ENCODE peak calls at places on chromosome 18, in seven cellular contexts. One of them, this sample, is unnamed.

GRCh38 chr18:78893396-78894305 is 86.0 kb upstream of the SALL3 start:
- DNase-seq in neural progenitor cell: no peak
- DNase-seq in HepG2: no peak
- DNase-seq in fibroblast of lung: no peak
- DNase-seq in keratinocyte: no peak
- DNase-seq in endothelial cell of umbilical vein: no peak
- DNase-seq in GM23248: no peak
- DNase-seq in this sample: peak; percentile 52

GRCh38 chr18:42893991-42894390 is 221.5 kb downstream of the RIT2 start:
- DNase-seq in neural progenitor cell: peak; percentile 2
- DNase-seq in fibroblast of lung: no peak
- DNase-seq in HepG2: no peak
- DNase-seq in GM23248: no peak
- DNase-seq in keratinocyte: no peak
- DNase-seq in endothelial cell of umbilical vein: no peak
- DNase-seq in this sample: no peak

GRCh38 chr18:63074987-63075404 is 244.6 kb downstream of the BCL2 start:
- DNase-seq in keratinocyte: no peak
- DNase-seq in HepG2: peak; percentile 12
- DNase-seq in endothelial cell of umbilical vein: peak; percentile 56
- DNase-seq in neural progenitor cell: peak; percentile 86
- DNase-seq in fibroblast of lung: peak; percentile 36
- DNase-seq in GM23248: peak; percentile 78
- DNase-seq in this sample: peak; percentile 61

GRCh38 chr18:79568543-79569205 is 110.9 kb upstream of the CTDP1 start:
- DNase-seq in neural progenitor cell: no peak
- DNase-seq in GM23248: no peak
- DNase-seq in fibroblast of lung: no peak
- DNase-seq in endothelial cell of umbilical vein: no peak
- DNase-seq in HepG2: no peak
- DNase-seq in keratinocyte: no peak
- DNase-seq in this sample: no peak

GRCh38 chr18:28112056-28112470 is 64.9 kb downstream of the CDH2 start:
- DNase-seq in HepG2: no peak
- DNase-seq in neural progenitor cell: no peak
- DNase-seq in fibroblast of lung: peak; percentile 96
- DNase-seq in GM23248: peak; percentile 81
- DNase-seq in keratinocyte: no peak
- DNase-seq in endothelial cell of umbilical vein: peak; percentile 63
- DNase-seq in this sample: no peak

GRCh38 chr18:48133675-48134251 is 203.3 kb upstream of the SMAD2 start:
- DNase-seq in endothelial cell of umbilical vein: no peak
- DNase-seq in neural progenitor cell: no peak
- DNase-seq in HepG2: no peak
- DNase-seq in GM23248: no peak
- DNase-seq in fibroblast of lung: peak; percentile 37
- DNase-seq in keratinocyte: peak; percentile 17
- DNase-seq in this sample: peak; percentile 21

GRCh38 chr18:46700026-46700425 is 43.0 kb upstream of the LOXHD1 start:
- DNase-seq in GM23248: no peak
- DNase-seq in fibroblast of lung: no peak
- DNase-seq in keratinocyte: no peak
- DNase-seq in HepG2: no peak
- DNase-seq in endothelial cell of umbilical vein: no peak
- DNase-seq in neural progenitor cell: no peak
- DNase-seq in this sample: no peak

GRCh38 chr18:46401486-46402115 is 255.4 kb downstream of the LOXHD1 start:
- DNase-seq in endothelial cell of umbilical vein: no peak
- DNase-seq in HepG2: no peak
- DNase-seq in keratinocyte: no peak
- DNase-seq in fibroblast of lung: no peak
- DNase-seq in GM23248: no peak
- DNase-seq in neural progenitor cell: no peak
- DNase-seq in this sample: no peak

GRCh38 chr18:49694402-49694801 is 118.9 kb downstream of the ACAA2 start:
- DNase-seq in neural progenitor cell: no peak
- DNase-seq in endothelial cell of umbilical vein: no peak
- DNase-seq in keratinocyte: no peak
- DNase-seq in fibroblast of lung: no peak
- DNase-seq in GM23248: no peak
- DNase-seq in HepG2: no peak
- DNase-seq in this sample: no peak

GRCh38 chr18:49699303-49699702 is 114.0 kb downstream of the ACAA2 start:
- DNase-seq in keratinocyte: no peak
- DNase-seq in HepG2: no peak
- DNase-seq in GM23248: no peak
- DNase-seq in fibroblast of lung: no peak
- DNase-seq in endothelial cell of umbilical vein: no peak
- DNase-seq in neural progenitor cell: no peak
- DNase-seq in this sample: no peak

GRCh38 chr18:49697049-49697448 is 116.3 kb downstream of the ACAA2 start:
- DNase-seq in keratinocyte: no peak
- DNase-seq in GM23248: no peak
- DNase-seq in fibroblast of lung: no peak
- DNase-seq in endothelial cell of umbilical vein: no peak
- DNase-seq in neural progenitor cell: no peak
- DNase-seq in HepG2: no peak
- DNase-seq in this sample: no peak

GRCh38 chr18:49698596-49699025 is 114.7 kb downstream of the ACAA2 start:
- DNase-seq in fibroblast of lung: no peak
- DNase-seq in endothelial cell of umbilical vein: no peak
- DNase-seq in neural progenitor cell: no peak
- DNase-seq in HepG2: no peak
- DNase-seq in keratinocyte: no peak
- DNase-seq in GM23248: no peak
- DNase-seq in this sample: no peak

DNA sequence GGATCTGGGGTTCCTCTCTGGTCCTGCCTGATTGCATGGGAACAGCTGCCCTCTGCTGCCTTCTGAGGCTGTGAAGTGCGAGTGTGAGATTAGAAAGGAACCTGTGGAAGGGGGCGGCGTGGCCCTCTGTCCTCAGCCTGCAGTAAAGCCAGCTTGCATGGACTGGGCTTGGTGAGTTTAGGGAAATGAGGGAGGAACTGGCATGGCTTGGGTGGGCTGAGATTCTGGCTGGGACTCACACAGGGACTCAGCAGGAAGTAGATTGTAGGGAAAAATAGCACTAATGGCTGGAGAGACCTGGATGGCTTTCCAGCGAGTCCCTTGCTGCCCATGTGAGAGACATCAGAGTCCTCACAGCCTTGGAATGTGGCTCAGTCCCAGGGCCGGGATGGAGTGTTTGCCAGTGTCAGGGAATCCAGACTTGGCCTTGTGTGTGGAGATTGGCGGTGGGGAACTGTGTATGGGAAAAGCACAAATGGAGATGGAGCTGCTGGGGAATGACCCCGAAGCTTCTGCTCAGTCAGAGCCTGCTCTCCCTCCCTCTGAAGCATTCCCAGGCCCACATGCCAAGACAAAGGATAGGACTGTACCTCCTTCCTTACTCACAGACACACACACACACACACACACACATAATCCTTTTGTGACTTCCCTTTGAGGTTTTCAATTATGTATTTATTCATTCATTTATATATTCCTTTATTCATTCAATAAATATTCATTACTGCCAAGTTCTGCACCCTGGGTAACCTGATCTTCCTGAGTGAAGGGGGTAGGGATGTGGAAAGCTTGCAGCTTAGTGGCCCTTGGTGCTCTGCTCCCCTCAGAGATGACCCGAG is 115.4 kb downstream of the ACAA2 start:
- DNase-seq in neural progenitor cell: peak; percentile 30
- DNase-seq in endothelial cell of umbilical vein: no peak
- DNase-seq in fibroblast of lung: peak; percentile 66
- DNase-seq in HepG2: no peak
- DNase-seq in GM23248: peak; percentile 61
- DNase-seq in keratinocyte: no peak
- DNase-seq in this sample: no peak
- H3K27ac ChIP-seq in neural progenitor cell: no peak overlapping the region
- H3K27ac ChIP-seq in endothelial cell of umbilical vein: no peak overlapping the region
- H3K27ac ChIP-seq in fibroblast of lung: no peak overlapping the region
- H3K27ac ChIP-seq in HepG2: no peak overlapping the region
- H3K27ac ChIP-seq in GM23248: no peak overlapping the region
- H3K27ac ChIP-seq in keratinocyte: no peak overlapping the region
- H3K27ac ChIP-seq in this sample: no peak overlapping the region

GRCh38 chr18:22191986-22192385 is 22.6 kb downstream of the GATA6 start:
- DNase-seq in GM23248: no peak
- DNase-seq in keratinocyte: no peak
- DNase-seq in HepG2: no peak
- DNase-seq in fibroblast of lung: no peak
- DNase-seq in endothelial cell of umbilical vein: peak; percentile 80
- DNase-seq in neural progenitor cell: peak; percentile 46
- DNase-seq in this sample: no peak

GRCh38 chr18:22186484-22186971 is 17.1 kb downstream of the GATA6 start:
- DNase-seq in endothelial cell of umbilical vein: peak; percentile 40
- DNase-seq in HepG2: no peak
- DNase-seq in neural progenitor cell: no peak
- DNase-seq in fibroblast of lung: peak; percentile 65
- DNase-seq in GM23248: peak; percentile 35
- DNase-seq in keratinocyte: peak; percentile 81
- DNase-seq in this sample: peak; percentile 54

GRCh38 chr18:22191346-22191710 is 21.9 kb downstream of the GATA6 start:
- DNase-seq in fibroblast of lung: peak; percentile 62
- DNase-seq in keratinocyte: no peak
- DNase-seq in HepG2: no peak
- DNase-seq in GM23248: peak; percentile 40
- DNase-seq in endothelial cell of umbilical vein: no peak
- DNase-seq in neural progenitor cell: no peak
- DNase-seq in this sample: no peak

GRCh38 chr18:22188551-22189267 is 19.3 kb downstream of the GATA6 start:
- DNase-seq in neural progenitor cell: no peak
- DNase-seq in HepG2: no peak
- DNase-seq in endothelial cell of umbilical vein: peak; percentile 51
- DNase-seq in GM23248: no peak
- DNase-seq in fibroblast of lung: no peak
- DNase-seq in keratinocyte: no peak
- DNase-seq in this sample: no peak

DNA sequence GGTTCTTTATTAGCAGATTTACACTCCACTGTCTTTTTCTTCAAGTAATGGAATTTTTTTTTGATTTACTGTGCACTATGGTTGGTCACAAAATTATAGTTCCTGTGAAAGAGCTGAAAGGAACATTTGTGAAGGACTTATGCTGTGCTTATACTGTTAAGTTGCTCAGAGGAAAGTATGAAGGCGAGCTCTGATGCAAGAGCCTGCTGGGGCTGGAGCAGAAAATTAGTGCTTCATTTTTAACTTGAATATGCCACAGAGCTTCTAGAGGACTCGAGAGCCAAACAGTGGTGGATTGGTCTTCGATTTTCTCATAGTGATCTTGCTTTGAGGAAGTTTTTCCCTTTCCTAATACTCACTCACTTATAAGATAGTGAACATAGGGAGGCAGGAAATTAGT is 20.0 kb downstream of the GATA6 start:
- DNase-seq in neural progenitor cell: no peak
- DNase-seq in endothelial cell of umbilical vein: peak; percentile 46
- DNase-seq in keratinocyte: no peak
- DNase-seq in fibroblast of lung: no peak
- DNase-seq in GM23248: peak; percentile 43
- DNase-seq in HepG2: no peak
- DNase-seq in this sample: no peak
- H3K4me2 ChIP-seq in neural progenitor cell: no peak overlapping the region
- H3K4me2 ChIP-seq in endothelial cell of umbilical vein: peak overlapping the region; percentile 45
- H3K4me2 ChIP-seq in keratinocyte: no peak overlapping the region
- H3K4me2 ChIP-seq in fibroblast of lung: no peak overlapping the region
- H3K4me2 ChIP-seq in GM23248: no peak overlapping the region
- H3K4me2 ChIP-seq in HepG2: no peak overlapping the region
- H3K4me2 ChIP-seq in this sample: no peak overlapping the region

GRCh38 chr18:37654034-37654433 is 88.4 kb upstream of the CELF4 start:
- DNase-seq in fibroblast of lung: no peak
- DNase-seq in keratinocyte: no peak
- DNase-seq in neural progenitor cell: peak; percentile 40
- DNase-seq in endothelial cell of umbilical vein: no peak
- DNase-seq in HepG2: no peak
- DNase-seq in GM23248: no peak
- DNase-seq in this sample: no peak
- H2AFZ ChIP-seq in fibroblast of lung: no peak overlapping the region
- H2AFZ ChIP-seq in keratinocyte: no peak overlapping the region
- H2AFZ ChIP-seq in neural progenitor cell: no peak overlapping the region
- H2AFZ ChIP-seq in endothelial cell of umbilical vein: no peak overlapping the region
- H2AFZ ChIP-seq in HepG2: no peak overlapping the region
- H2AFZ ChIP-seq in GM23248: no peak overlapping the region
- H2AFZ ChIP-seq in this sample: no peak overlapping the region

DNA sequence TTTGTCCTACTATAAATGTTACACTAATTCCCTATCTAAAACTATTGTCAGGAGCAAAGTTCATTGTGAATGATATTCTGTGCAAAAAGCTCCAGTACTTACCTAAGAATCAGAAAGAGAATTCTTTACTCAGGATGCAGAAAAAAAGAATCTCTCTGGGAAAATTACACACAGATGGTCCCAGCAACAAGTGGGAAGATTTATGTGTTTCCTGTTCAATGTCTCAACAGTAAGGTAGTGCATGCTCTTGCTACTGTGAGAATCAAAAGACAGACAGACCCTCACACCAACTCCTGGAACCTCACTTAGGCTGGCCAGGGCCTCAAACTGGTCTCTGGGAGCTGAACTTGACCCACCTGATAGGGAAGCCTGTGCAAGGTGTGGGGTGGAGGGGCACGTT is 11.2 kb upstream of the NAPG start:
- DNase-seq in endothelial cell of umbilical vein: no peak
- DNase-seq in fibroblast of lung: no peak
- DNase-seq in GM23248: no peak
- DNase-seq in keratinocyte: no peak
- DNase-seq in neural progenitor cell: no peak
- DNase-seq in HepG2: no peak
- DNase-seq in this sample: no peak
- H3K27ac ChIP-seq in endothelial cell of umbilical vein: no peak overlapping the region
- H3K27ac ChIP-seq in fibroblast of lung: no peak overlapping the region
- H3K27ac ChIP-seq in GM23248: no peak overlapping the region
- H3K27ac ChIP-seq in keratinocyte: no peak overlapping the region
- H3K27ac ChIP-seq in neural progenitor cell: no peak overlapping the region
- H3K27ac ChIP-seq in HepG2: no peak overlapping the region
- H3K27ac ChIP-seq in this sample: no peak overlapping the region

GRCh38 chr18:23324056-23324811 is 128.9 kb upstream of the RIOK3 start:
- DNase-seq in keratinocyte: no peak
- DNase-seq in endothelial cell of umbilical vein: no peak
- DNase-seq in neural progenitor cell: no peak
- DNase-seq in fibroblast of lung: no peak
- DNase-seq in HepG2: peak; percentile 7
- DNase-seq in GM23248: no peak
- DNase-seq in this sample: no peak

GRCh38 chr18:23317975-23318675 is 135.0 kb upstream of the RIOK3 start:
- DNase-seq in fibroblast of lung: peak; percentile 90
- DNase-seq in GM23248: peak; percentile 82
- DNase-seq in endothelial cell of umbilical vein: no peak
- DNase-seq in HepG2: no peak
- DNase-seq in keratinocyte: no peak
- DNase-seq in neural progenitor cell: no peak
- DNase-seq in this sample: no peak

GRCh38 chr18:23316986-23317385 is 136.1 kb upstream of the RIOK3 start:
- DNase-seq in HepG2: no peak
- DNase-seq in fibroblast of lung: no peak
- DNase-seq in neural progenitor cell: no peak
- DNase-seq in endothelial cell of umbilical vein: no peak
- DNase-seq in GM23248: no peak
- DNase-seq in keratinocyte: no peak
- DNase-seq in this sample: no peak

GRCh38 chr18:23321996-23322395 is 131.1 kb upstream of the RIOK3 start:
- DNase-seq in GM23248: no peak
- DNase-seq in fibroblast of lung: peak; percentile 70
- DNase-seq in endothelial cell of umbilical vein: no peak
- DNase-seq in HepG2: no peak
- DNase-seq in neural progenitor cell: no peak
- DNase-seq in keratinocyte: no peak
- DNase-seq in this sample: no peak

GRCh38 chr18:23320709-23321236 is 132.3 kb upstream of the RIOK3 start:
- DNase-seq in neural progenitor cell: no peak
- DNase-seq in GM23248: no peak
- DNase-seq in HepG2: no peak
- DNase-seq in fibroblast of lung: no peak
- DNase-seq in endothelial cell of umbilical vein: no peak
- DNase-seq in keratinocyte: no peak
- DNase-seq in this sample: no peak
- H3K4me2 ChIP-seq in neural progenitor cell: no peak overlapping the region
- H3K4me2 ChIP-seq in GM23248: no peak overlapping the region
- H3K4me2 ChIP-seq in HepG2: no peak overlapping the region
- H3K4me2 ChIP-seq in fibroblast of lung: no peak overlapping the region
- H3K4me2 ChIP-seq in endothelial cell of umbilical vein: no peak overlapping the region
- H3K4me2 ChIP-seq in keratinocyte: no peak overlapping the region
- H3K4me2 ChIP-seq in this sample: no peak overlapping the region

This sample was measured in trophoblast cell.